ENCODE peak calls at places on chromosomes 11 and 22, in six cellular contexts. One of them, this sample, is unnamed.

GRCh38 chr11:101010899-101011298 is 118.7 kb downstream of the PGR start:
- DNase-seq in dorsolateral prefrontal cortex: no peak
- DNase-seq in mesothelial cell of epicardium: no peak
- DNase-seq in PC-3: peak; percentile 42
- DNase-seq in Calu3: no peak
- DNase-seq in adrenal gland: no peak
- DNase-seq in this sample: no peak

GRCh38 chr11:45045692-45046471 is 95.2 kb upstream of the TP53I11 start:
- DNase-seq in adrenal gland: peak; percentile 63
- DNase-seq in dorsolateral prefrontal cortex: peak; percentile 66
- DNase-seq in PC-3: peak; percentile 83
- DNase-seq in mesothelial cell of epicardium: no peak
- DNase-seq in Calu3: peak; percentile 32
- DNase-seq in this sample: peak; percentile 65

GRCh38 chr11:30984827-30985226 is 384.7 kb downstream of the DCDC1 start:
- DNase-seq in PC-3: no peak
- DNase-seq in mesothelial cell of epicardium: no peak
- DNase-seq in adrenal gland: no peak
- DNase-seq in dorsolateral prefrontal cortex: no peak
- DNase-seq in Calu3: no peak
- DNase-seq in this sample: no peak

GRCh38 chr11:14655435-14655834 is 11.8 kb downstream of the PDE3B start:
- DNase-seq in Calu3: no peak
- DNase-seq in adrenal gland: no peak
- DNase-seq in PC-3: no peak
- DNase-seq in mesothelial cell of epicardium: no peak
- DNase-seq in dorsolateral prefrontal cortex: no peak
- DNase-seq in this sample: no peak

GRCh38 chr22:50699754-50700386 is 27.2 kb downstream of the SHANK3 start:
- DNase-seq in mesothelial cell of epicardium: peak; percentile 16
- DNase-seq in PC-3: no peak
- DNase-seq in Calu3: no peak
- DNase-seq in adrenal gland: no peak
- DNase-seq in dorsolateral prefrontal cortex: peak; percentile 64
- DNase-seq in this sample: no peak

GRCh38 chr22:39725351-39726035 is 154.9 kb downstream of the CACNA1I start:
- DNase-seq in mesothelial cell of epicardium: no peak
- DNase-seq in dorsolateral prefrontal cortex: no peak
- DNase-seq in Calu3: no peak
- DNase-seq in adrenal gland: no peak
- DNase-seq in PC-3: no peak
- DNase-seq in this sample: no peak

GRCh38 chr11:78961186-78961782 is 386.6 kb upstream of the NARS2 start:
- DNase-seq in PC-3: peak; percentile 96
- DNase-seq in Calu3: peak; percentile 62
- DNase-seq in adrenal gland: no peak
- DNase-seq in mesothelial cell of epicardium: no peak
- DNase-seq in dorsolateral prefrontal cortex: no peak
- DNase-seq in this sample: no peak

GRCh38 chr11:70381872-70382842 is 16.2 kb upstream of the CTTN start:
- DNase-seq in PC-3: no peak
- DNase-seq in dorsolateral prefrontal cortex: no peak
- DNase-seq in mesothelial cell of epicardium: no peak
- DNase-seq in adrenal gland: no peak
- DNase-seq in Calu3: no peak
- DNase-seq in this sample: no peak

GRCh38 chr11:84853841-84854497 is 773.2 kb downstream of the DLG2 start:
- DNase-seq in PC-3: no peak
- DNase-seq in mesothelial cell of epicardium: no peak
- DNase-seq in Calu3: no peak
- DNase-seq in adrenal gland: no peak
- DNase-seq in dorsolateral prefrontal cortex: no peak
- DNase-seq in this sample: no peak

GRCh38 chr11:73784734-73785133 is 2.9 kb upstream of the MRPL48 start:
- DNase-seq in mesothelial cell of epicardium: no peak
- DNase-seq in adrenal gland: no peak
- DNase-seq in Calu3: no peak
- DNase-seq in dorsolateral prefrontal cortex: no peak
- DNase-seq in PC-3: no peak
- DNase-seq in this sample: no peak

GRCh38 chr22:46684706-46685105 is 53.3 kb downstream of the CERK start:
- DNase-seq in PC-3: no peak
- DNase-seq in mesothelial cell of epicardium: no peak
- DNase-seq in Calu3: no peak
- DNase-seq in adrenal gland: no peak
- DNase-seq in dorsolateral prefrontal cortex: no peak
- DNase-seq in this sample: no peak

GRCh38 chr11:61587951-61588695 is 7.2 kb upstream of the SYT7 start:
- DNase-seq in PC-3: peak; percentile 62
- DNase-seq in dorsolateral prefrontal cortex: no peak
- DNase-seq in mesothelial cell of epicardium: no peak
- DNase-seq in adrenal gland: peak; percentile 44
- DNase-seq in Calu3: peak; percentile 82
- DNase-seq in this sample: no peak
- TF ChIP-seq CTCF in PC-3: peak; percentile 55
- TF ChIP-seq CTCF in dorsolateral prefrontal cortex: no peak
- TF ChIP-seq CTCF in mesothelial cell of epicardium: no peak
- TF ChIP-seq CTCF in adrenal gland: no peak
- TF ChIP-seq CTCF in Calu3: no peak
- TF ChIP-seq CTCF in this sample: no peak

GRCh38 chr11:58576792-58577440 is 1.3 kb upstream of the LPXN start:
- DNase-seq in Calu3: no peak
- DNase-seq in mesothelial cell of epicardium: no peak
- DNase-seq in adrenal gland: peak; percentile 24
- DNase-seq in dorsolateral prefrontal cortex: no peak
- DNase-seq in PC-3: peak; percentile 44
- DNase-seq in this sample: no peak

GRCh38 chr11:58574851-58575250 is 805 bp downstream of the LPXN start:
- DNase-seq in Calu3: no peak
- DNase-seq in mesothelial cell of epicardium: no peak
- DNase-seq in adrenal gland: no peak
- DNase-seq in dorsolateral prefrontal cortex: no peak
- DNase-seq in PC-3: peak; percentile 64
- DNase-seq in this sample: no peak

GRCh38 chr11:58573451-58574104 is 2.1 kb downstream of the LPXN start:
- DNase-seq in dorsolateral prefrontal cortex: no peak
- DNase-seq in mesothelial cell of epicardium: no peak
- DNase-seq in Calu3: peak; percentile 66
- DNase-seq in PC-3: peak; percentile 96
- DNase-seq in adrenal gland: peak; percentile 83
- DNase-seq in this sample: peak; percentile 59

GRCh38 chr11:58577441-58578135 is 1.3 kb upstream of the ZFP91 start:
- DNase-seq in mesothelial cell of epicardium: no peak
- DNase-seq in dorsolateral prefrontal cortex: no peak
- DNase-seq in PC-3: peak; percentile 82
- DNase-seq in adrenal gland: peak; percentile 72
- DNase-seq in Calu3: no peak
- DNase-seq in this sample: peak; percentile 44

DNA sequence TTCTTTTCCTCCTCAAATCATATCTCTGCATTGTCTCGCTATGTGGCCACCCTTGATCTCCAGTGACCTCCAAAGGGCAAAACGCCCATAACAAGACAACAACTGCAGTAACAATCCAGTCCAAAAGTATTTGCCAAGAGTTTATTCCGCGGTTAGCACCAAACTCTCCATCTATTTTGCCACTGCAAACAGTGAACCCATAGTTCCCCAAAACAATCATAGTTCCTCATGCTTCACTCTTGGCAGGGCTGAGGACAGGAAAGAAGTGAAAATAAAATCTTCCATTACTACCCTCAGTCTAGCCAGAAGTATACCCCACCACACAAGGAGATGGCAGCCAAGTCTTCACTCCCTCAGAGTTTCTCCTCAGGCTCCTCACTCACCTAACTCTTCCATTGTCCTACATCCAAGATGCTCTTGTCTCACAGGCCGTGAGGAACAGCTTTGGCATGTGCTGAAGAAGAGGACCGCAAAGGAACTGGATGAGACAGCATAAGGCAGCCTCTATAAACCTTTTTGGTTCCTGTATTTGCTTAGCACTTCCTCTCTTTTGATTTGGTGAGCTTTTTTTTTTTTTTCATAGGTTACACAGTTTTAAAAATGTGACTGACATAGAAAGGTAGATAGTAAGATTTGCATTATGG is at the start of gene LPXN:
- DNase-seq in mesothelial cell of epicardium: no peak
- DNase-seq in adrenal gland: peak; percentile 45
- DNase-seq in dorsolateral prefrontal cortex: no peak
- DNase-seq in PC-3: peak; percentile 90
- DNase-seq in Calu3: no peak
- DNase-seq in this sample: no peak
- TF ChIP-seq CTCF in mesothelial cell of epicardium: no peak
- TF ChIP-seq CTCF in adrenal gland: no peak
- TF ChIP-seq CTCF in dorsolateral prefrontal cortex: no peak
- TF ChIP-seq CTCF in PC-3: no peak
- TF ChIP-seq CTCF in Calu3: no peak
- TF ChIP-seq CTCF in this sample: no peak

GRCh38 chr11:17388609-17389204 is at the start of gene KCNJ11:
- DNase-seq in PC-3: no peak
- DNase-seq in adrenal gland: no peak
- DNase-seq in mesothelial cell of epicardium: no peak
- DNase-seq in dorsolateral prefrontal cortex: no peak
- DNase-seq in Calu3: peak; percentile 39
- DNase-seq in this sample: no peak

GRCh38 chr11:17387280-17387679 is 1.2 kb downstream of the KCNJ11 start:
- DNase-seq in PC-3: no peak
- DNase-seq in mesothelial cell of epicardium: no peak
- DNase-seq in dorsolateral prefrontal cortex: no peak
- DNase-seq in adrenal gland: no peak
- DNase-seq in Calu3: no peak
- DNase-seq in this sample: no peak

GRCh38 chr11:17389957-17390649 is 1.6 kb upstream of the KCNJ11 start:
- DNase-seq in mesothelial cell of epicardium: no peak
- DNase-seq in PC-3: no peak
- DNase-seq in dorsolateral prefrontal cortex: no peak
- DNase-seq in adrenal gland: no peak
- DNase-seq in Calu3: no peak
- DNase-seq in this sample: no peak

GRCh38 chr11:17387811-17388210 is 648 bp downstream of the KCNJ11 start:
- DNase-seq in PC-3: no peak
- DNase-seq in Calu3: no peak
- DNase-seq in adrenal gland: no peak
- DNase-seq in mesothelial cell of epicardium: no peak
- DNase-seq in dorsolateral prefrontal cortex: no peak
- DNase-seq in this sample: no peak

GRCh38 chr11:17389205-17389956 is 922 bp upstream of the KCNJ11 start:
- DNase-seq in mesothelial cell of epicardium: peak; percentile 66
- DNase-seq in PC-3: peak; percentile 56
- DNase-seq in dorsolateral prefrontal cortex: peak; percentile 81
- DNase-seq in Calu3: peak; percentile 88
- DNase-seq in adrenal gland: peak; percentile 74
- DNase-seq in this sample: peak; percentile 59
- TF ChIP-seq CTCF in mesothelial cell of epicardium: peak; percentile 82
- TF ChIP-seq CTCF in PC-3: peak; percentile 47
- TF ChIP-seq CTCF in dorsolateral prefrontal cortex: peak; percentile 69
- TF ChIP-seq CTCF in Calu3: peak; percentile 88
- TF ChIP-seq CTCF in adrenal gland: no peak
- TF ChIP-seq CTCF in this sample: no peak

DNA sequence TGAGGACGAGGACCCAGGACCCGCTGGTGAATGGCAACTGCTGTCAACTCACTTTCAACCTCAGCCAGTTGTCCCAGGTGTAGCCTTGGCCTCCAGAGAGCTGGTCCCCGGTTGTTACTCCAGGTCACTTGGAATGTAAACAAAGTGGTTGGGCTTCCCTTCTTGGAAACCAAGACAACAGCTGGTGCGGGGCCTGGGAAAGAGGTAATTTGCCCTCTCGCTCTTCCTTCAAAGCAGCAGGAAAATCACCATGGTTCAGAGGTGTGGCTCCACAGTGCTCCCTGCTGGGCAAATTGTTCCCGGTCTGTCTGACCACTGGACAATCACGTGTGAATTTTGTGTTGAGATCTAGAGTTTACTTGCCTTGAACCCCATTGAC is 15.0 kb downstream of the SLC1A2 start:
- DNase-seq in adrenal gland: peak; percentile 61
- DNase-seq in dorsolateral prefrontal cortex: no peak
- DNase-seq in mesothelial cell of epicardium: no peak
- DNase-seq in Calu3: peak; percentile 74
- DNase-seq in PC-3: peak; percentile 69
- DNase-seq in this sample: no peak
- TF ChIP-seq CTCF in adrenal gland: peak; percentile 33
- TF ChIP-seq CTCF in dorsolateral prefrontal cortex: peak; percentile 53
- TF ChIP-seq CTCF in mesothelial cell of epicardium: no peak
- TF ChIP-seq CTCF in Calu3: peak; percentile 59
- TF ChIP-seq CTCF in PC-3: peak; percentile 79
- TF ChIP-seq CTCF in this sample: no peak

GRCh38 chr11:67351275-67352005 is 1.9 kb downstream of the POLD4 start:
- DNase-seq in dorsolateral prefrontal cortex: no peak
- DNase-seq in Calu3: peak; percentile 71
- DNase-seq in PC-3: peak; percentile 94
- DNase-seq in adrenal gland: peak; percentile 67
- DNase-seq in mesothelial cell of epicardium: no peak
- DNase-seq in this sample: no peak

GRCh38 chr11:67352546-67353316 is 615 bp downstream of the POLD4 start:
- DNase-seq in adrenal gland: no peak
- DNase-seq in dorsolateral prefrontal cortex: no peak
- DNase-seq in PC-3: peak; percentile 54
- DNase-seq in mesothelial cell of epicardium: no peak
- DNase-seq in Calu3: peak; percentile 53
- DNase-seq in this sample: no peak

GRCh38 chr11:67355023-67355793 is 1.9 kb upstream of the POLD4 start:
- DNase-seq in dorsolateral prefrontal cortex: no peak
- DNase-seq in adrenal gland: peak; percentile 38
- DNase-seq in mesothelial cell of epicardium: no peak
- DNase-seq in PC-3: no peak
- DNase-seq in Calu3: no peak
- DNase-seq in this sample: no peak

GRCh38 chr11:67354314-67355022 is 1.1 kb upstream of the POLD4 start:
- DNase-seq in mesothelial cell of epicardium: no peak
- DNase-seq in adrenal gland: peak; percentile 85
- DNase-seq in PC-3: peak; percentile 99
- DNase-seq in Calu3: peak; percentile 87
- DNase-seq in dorsolateral prefrontal cortex: no peak
- DNase-seq in this sample: peak; percentile 72

GRCh38 chr11:67353317-67354313 is at the start of gene POLD4:
- DNase-seq in Calu3: peak; percentile 98
- DNase-seq in mesothelial cell of epicardium: peak; percentile 95
- DNase-seq in PC-3: peak; percentile 98
- DNase-seq in dorsolateral prefrontal cortex: peak; percentile 98
- DNase-seq in adrenal gland: peak; percentile 99
- DNase-seq in this sample: peak; percentile 94
- TF ChIP-seq CTCF in Calu3: no peak
- TF ChIP-seq CTCF in mesothelial cell of epicardium: no peak
- TF ChIP-seq CTCF in PC-3: no peak
- TF ChIP-seq CTCF in dorsolateral prefrontal cortex: no peak
- TF ChIP-seq CTCF in adrenal gland: no peak
- TF ChIP-seq CTCF in this sample: no peak

GRCh38 chr22:44668190-44668885 is 33.7 kb upstream of the PRR5 start:
- DNase-seq in mesothelial cell of epicardium: no peak
- DNase-seq in dorsolateral prefrontal cortex: no peak
- DNase-seq in adrenal gland: no peak
- DNase-seq in PC-3: no peak
- DNase-seq in Calu3: no peak
- DNase-seq in this sample: no peak
- TF ChIP-seq CTCF in mesothelial cell of epicardium: no peak
- TF ChIP-seq CTCF in dorsolateral prefrontal cortex: no peak
- TF ChIP-seq CTCF in adrenal gland: no peak
- TF ChIP-seq CTCF in PC-3: no peak
- TF ChIP-seq CTCF in Calu3: no peak
- TF ChIP-seq CTCF in this sample: no peak

This sample was measured in omental fat pad.